ENCODE peak calls at places on chromosomes 3 and 15, in four cellular contexts. Z is C1 segment of cervical spinal cord, C is HCT116, U is glutamatergic neuron. A is an unnamed sample.

GRCh38 chr3:188296761-188297689 is 143.1 kb downstream of the LPP start:
- DNase-seq in Z (no peak), C (no peak), U (no peak), A (no peak)

GRCh38 chr3:80355144-80355543 is 587.3 kb upstream of the ROBO1 start:
- DNase-seq in Z (no peak), C (no peak), U (no peak), A (no peak)

GRCh38 chr15:87604857-87605446 is 651.6 kb downstream of the NTRK3 start:
- DNase-seq in Z (peak), C (no peak), U (peak), A (peak)

GRCh38 chr3:188255190-188255589 is 101.2 kb downstream of the LPP start:
- DNase-seq in Z (no peak), C (no peak), U (no peak), A (no peak)

GRCh38 chr15:49815937-49816336 is 195.1 kb downstream of the DTWD1 start:
- DNase-seq in Z (no peak), C (no peak), U (no peak), A (no peak)

GRCh38 chr3:158718490-158719170 is 13.6 kb downstream of the RARRES1 start:
- DNase-seq in Z (no peak), C (peak), U (no peak), A (no peak)

GRCh38 chr3:34078418-34078817 is 280.0 kb downstream of the PDCD6IP start:
- DNase-seq in Z (no peak), C (no peak), U (no peak), A (no peak)

GRCh38 chr3:40414270-40414669 is 27.3 kb downstream of the ENTPD3 start:
- DNase-seq in Z (no peak), C (no peak), U (no peak), A (no peak)

GRCh38 chr3:149197669-149198068 is 24.0 kb downstream of the CP start:
- DNase-seq in Z (no peak), C (no peak), U (peak), A (no peak)

GRCh38 chr3:118713502-118714207 is 321.0 kb downstream of the IGSF11 start:
- DNase-seq in Z (no peak), C (no peak), U (no peak), A (no peak)

GRCh38 chr3:28916713-28917499 is 364.0 kb upstream of the RBMS3 start:
- DNase-seq in Z (no peak), C (no peak), U (no peak), A (peak)

GRCh38 chr3:177478170-177478859 is 281.0 kb upstream of the TBL1XR1 start:
- DNase-seq in Z (no peak), C (peak), U (no peak), A (no peak)

GRCh38 chr3:114058646-114059045 is 2.1 kb downstream of the QTRT2 start:
- DNase-seq in Z (no peak), C (no peak), U (no peak), A (no peak)

GRCh38 chr3:194536883-194537637 is 50.3 kb upstream of the ATP13A3 start:
- DNase-seq in Z (no peak), C (no peak), U (no peak), A (peak)

GRCh38 chr3:46994801-46995731 is 15.6 kb downstream of the NBEAL2 start:
- DNase-seq in Z (no peak), C (no peak), U (no peak), A (no peak)

GRCh38 chr3:71225285-71225684 is 358.2 kb downstream of the FOXP1 start:
- DNase-seq in Z (no peak), C (no peak), U (no peak), A (no peak)

GRCh38 chr3:194871864-194872668 is 186.4 kb downstream of the FAM43A start:
- DNase-seq in Z (peak), C (peak), U (no peak), A (no peak)

GRCh38 chr3:10312866-10313265 is 8.0 kb downstream of the SEC13 start:
- DNase-seq in Z (no peak), C (no peak), U (no peak), A (no peak)

GRCh38 chr15:34808016-34808415 is 12.7 kb upstream of the ACTC1 start:
- DNase-seq in Z (no peak), C (no peak), U (no peak), A (no peak)

GRCh38 chr3:186283096-186283495 is 78.9 kb downstream of the DGKG start:
- DNase-seq in Z (no peak), C (no peak), U (no peak), A (no peak)

GRCh38 chr15:86316216-86316615 is 236.5 kb downstream of the AGBL1 start:
- DNase-seq in Z (no peak), C (no peak), U (no peak), A (no peak)

GRCh38 chr3:632571-633170 is 436.1 kb downstream of the CHL1 start:
- DNase-seq in Z (peak), C (peak), U (peak), A (peak)

GRCh38 chr3:177150970-177151627 is 46.2 kb downstream of the TBL1XR1 start:
- DNase-seq in Z (no peak), C (peak), U (no peak), A (no peak)

GRCh38 chr15:68700395-68701123 is 120.1 kb downstream of the ANP32A start:
- DNase-seq in Z (peak), C (no peak), U (peak), A (no peak)

GRCh38 chr15:62392411-62392810 is 227.3 kb upstream of the C2CD4B start:
- DNase-seq in Z (no peak), C (no peak), U (peak), A (peak)

GRCh38 chr3:168988867-168989266 is 674.6 kb downstream of the MECOM start:
- DNase-seq in Z (no peak), C (no peak), U (no peak), A (no peak)

GRCh38 chr3:13657660-13658435 is 108.9 kb downstream of the FBLN2 start:
- DNase-seq in Z (peak), C (peak), U (peak), A (peak)

GRCh38 chr3:171229173-171229572 is 202.7 kb upstream of the SLC2A2 start:
- DNase-seq in Z (no peak), C (no peak), U (no peak), A (no peak)

GRCh38 chr3:100941046-100941445 is 52.2 kb downstream of the ABI3BP start:
- DNase-seq in Z (no peak), C (no peak), U (no peak), A (no peak)

GRCh38 chr15:85527907-85528306 is 147.5 kb downstream of the AKAP13 start:
- DNase-seq in Z (no peak), C (no peak), U (no peak), A (no peak)

GRCh38 chr15:76340802-76341365 is 4.3 kb downstream of the ISL2 start:
- DNase-seq in Z (no peak), C (no peak), U (peak), A (no peak)

GRCh38 chr3:18989237-18989812 is 159.0 kb upstream of the KCNH8 start:
- DNase-seq in Z (no peak), C (no peak), U (no peak), A (no peak)

GRCh38 chr3:15015456-15015855 is 49.7 kb downstream of the MRPS25 start:
- DNase-seq in Z (no peak), C (no peak), U (no peak), A (no peak)

GRCh38 chr3:32428092-32429068 is 36.7 kb downstream of the CMTM7 start:
- DNase-seq in Z (no peak), C (no peak), U (no peak), A (no peak)

GRCh38 chr3:107574650-107575049 is 51.9 kb downstream of the BBX start:
- DNase-seq in Z (no peak), C (peak), U (no peak), A (no peak)

GRCh38 chr3:139317215-139317614 is 26.6 kb upstream of the MRPS22 start:
- DNase-seq in Z (no peak), C (no peak), U (no peak), A (no peak)

GRCh38 chr3:114664006-114664405 is 370.2 kb downstream of the TIGIT start:
- DNase-seq in Z (no peak), C (no peak), U (no peak), A (no peak)

GRCh38 chr15:75921732-75922703 is 18.3 kb downstream of the FBXO22 start:
- DNase-seq in Z (no peak), C (peak), U (peak), A (peak)

GRCh38 chr3:11089931-11090330 is 64.4 kb upstream of the HRH1 start:
- DNase-seq in Z (no peak), C (no peak), U (no peak), A (no peak)

A was measured in HAP-1.